ENCODE peak calls at places on chromosomes 11 and 22, in four cellular contexts. L is GM23338, W is HCT116, I is right atrium auricular region. U is an unnamed sample.

GRCh38 chr22:45212306-45212709 is 28.4 kb downstream of the KIAA0930 start:
- DNase-seq in I (peak; percentile 89), W (no peak), L (peak; percentile 63), U (peak; percentile 95)

GRCh38 chr22:44453441-44454112 is 44.5 kb downstream of the RTL6 start:
- DNase-seq in I (peak; percentile 18), L (no peak), W (no peak), U (no peak)

GRCh38 chr22:42316988-42317387 is 46.5 kb upstream of the TCF20 start:
- DNase-seq in L (no peak), I (no peak), W (no peak), U (no peak)

GRCh38 chr11:62980133-62980760 is 4.5 kb downstream of the SLC22A6 start:
- DNase-seq in I (no peak), L (peak; percentile 42), W (no peak), U (no peak)

GRCh38 chr11:44701276-44701675 is 25.5 kb upstream of the TSPAN18 start:
- DNase-seq in I (no peak), W (no peak), L (no peak), U (no peak)

GRCh38 chr11:110249066-110249465 is 47.3 kb downstream of the RDX start:
- DNase-seq in L (no peak), W (no peak), I (no peak), U (peak; percentile 46)

GRCh38 chr22:23071163-23072034 is 1.1 kb downstream of the GNAZ start:
- DNase-seq in L (no peak), W (no peak), I (no peak), U (no peak)

GRCh38 chr11:72179804-72180396 is 12.0 kb upstream of the FOLR1 start:
- DNase-seq in L (no peak), I (no peak), W (no peak), U (peak; percentile 52)

GRCh38 chr22:23984430-23984829 is 4.5 kb downstream of the GSTT2 start:
- DNase-seq in W (peak; percentile 48), L (peak; percentile 21), I (no peak), U (no peak)

GRCh38 chr11:17564687-17565042 is 17.6 kb downstream of the OTOG start:
- DNase-seq in W (no peak), I (no peak), L (peak; percentile 64), U (no peak)

GRCh38 chr11:103978588-103979580 is 57.6 kb upstream of the DDI1 start:
- DNase-seq in W (no peak), L (no peak), I (no peak), U (no peak)

GRCh38 chr11:73121692-73122091 is 20.4 kb downstream of the FCHSD2 start:
- DNase-seq in L (no peak), I (no peak), W (no peak), U (no peak)

GRCh38 chr11:77214557-77214956 is 86.5 kb downstream of the MYO7A start:
- DNase-seq in W (no peak), L (no peak), I (peak; percentile 43), U (no peak)

GRCh38 chr11:102240502-102240901 is 76.8 kb upstream of the BIRC3 start:
- DNase-seq in W (no peak), L (no peak), I (no peak), U (peak; percentile 83)

GRCh38 chr22:24420072-24420976 is 7.1 kb upstream of the ADORA2A start:
- DNase-seq in I (no peak), L (peak; percentile 50), W (no peak), U (no peak)

GRCh38 chr22:28034760-28035401 is 115.8 kb upstream of the PITPNB start:
- DNase-seq in I (peak; percentile 86), L (no peak), W (no peak), U (peak; percentile 62)

GRCh38 chr22:29478326-29479276 is 1.4 kb upstream of the NEFH start:
- DNase-seq in W (no peak), I (no peak), L (peak; percentile 71), U (no peak)

GRCh38 chr11:11027271-11027670 is 169.4 kb upstream of the ZBED5 start:
- DNase-seq in L (no peak), I (no peak), W (no peak), U (peak; percentile 68)

DNA sequence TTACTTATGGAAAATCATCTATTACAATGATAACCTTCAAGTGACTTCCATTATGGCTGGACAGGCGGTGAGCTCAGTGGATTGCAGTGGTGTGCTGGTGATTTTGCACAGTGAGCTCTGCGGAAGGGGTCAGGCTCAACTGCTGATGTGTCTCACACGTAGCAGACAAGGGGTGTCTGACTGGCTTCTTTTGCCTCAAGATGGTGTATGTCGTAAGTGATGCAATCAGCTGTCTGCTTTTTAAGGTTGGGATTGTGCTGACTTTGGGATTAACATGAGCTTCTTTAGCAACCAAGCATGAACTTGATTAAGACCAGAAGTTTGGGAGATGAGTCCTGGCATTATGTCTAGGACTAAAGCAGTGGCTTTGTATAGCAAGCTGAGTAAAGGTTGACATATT is 49.5 kb downstream of the POLD3 start:
- DNase-seq in W (no peak), I (no peak), L (no peak), U (peak; percentile 61)
- H3K36me3 ChIP-seq in W (peaks cover 28% of the 10 kb centered on the region), I (peaks cover 16% of the 10 kb centered on the region), L (peaks cover 3% of the 10 kb centered on the region), U (no peaks in the 10 kb centered on the region)

GRCh38 chr11:74671520-74672196 is 59.6 kb downstream of the CHRDL2 start:
- DNase-seq in L (no peak), W (no peak), I (no peak), U (peak; percentile 59)
- H3K36me3 ChIP-seq in L (no peaks in the 10 kb centered on the region), W (no peaks in the 10 kb centered on the region), I (no peaks in the 10 kb centered on the region), U (no peaks in the 10 kb centered on the region)

GRCh38 chr11:12219732-12220131 is 109.3 kb downstream of the MICAL2 start:
- DNase-seq in L (no peak), W (no peak), I (no peak), U (peak; percentile 71)

GRCh38 chr11:12216542-12217422 is 106.4 kb downstream of the MICAL2 start:
- DNase-seq in I (no peak), L (no peak), W (no peak), U (peak; percentile 64)

GRCh38 chr11:12217879-12218278 is 107.5 kb downstream of the MICAL2 start:
- DNase-seq in I (no peak), L (no peak), W (no peak), U (no peak)

GRCh38 chr11:12220305-12220704 is 109.9 kb downstream of the MICAL2 start:
- DNase-seq in I (peak; percentile 85), L (no peak), W (no peak), U (no peak)

DNA sequence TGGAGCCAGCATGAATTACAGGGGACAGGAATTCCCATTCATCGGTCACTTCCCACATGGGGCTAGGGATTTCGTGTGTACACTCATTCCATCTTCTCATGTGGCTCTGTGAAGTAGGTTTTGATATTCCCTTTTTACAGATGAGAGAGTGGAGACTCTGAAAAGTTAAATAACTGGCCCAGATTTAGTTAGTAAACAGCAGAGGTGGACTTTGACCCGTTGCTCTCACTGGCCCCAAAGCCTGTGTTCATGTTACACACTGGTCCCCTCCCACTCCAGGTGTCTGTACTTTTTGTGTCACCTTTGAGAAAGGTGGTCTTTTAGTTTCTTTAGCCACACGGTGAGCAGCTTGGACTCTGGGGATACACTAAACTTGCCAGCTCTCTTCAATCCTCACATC is 108.5 kb downstream of the MICAL2 start:
- DNase-seq in I (no peak), L (no peak), W (no peak), U (no peak)
- H3K36me3 ChIP-seq in I (peaks cover 25% of the 10 kb centered on the region), L (no peaks in the 10 kb centered on the region), W (no peaks in the 10 kb centered on the region), U (peaks cover 31% of the 10 kb centered on the region)

DNA sequence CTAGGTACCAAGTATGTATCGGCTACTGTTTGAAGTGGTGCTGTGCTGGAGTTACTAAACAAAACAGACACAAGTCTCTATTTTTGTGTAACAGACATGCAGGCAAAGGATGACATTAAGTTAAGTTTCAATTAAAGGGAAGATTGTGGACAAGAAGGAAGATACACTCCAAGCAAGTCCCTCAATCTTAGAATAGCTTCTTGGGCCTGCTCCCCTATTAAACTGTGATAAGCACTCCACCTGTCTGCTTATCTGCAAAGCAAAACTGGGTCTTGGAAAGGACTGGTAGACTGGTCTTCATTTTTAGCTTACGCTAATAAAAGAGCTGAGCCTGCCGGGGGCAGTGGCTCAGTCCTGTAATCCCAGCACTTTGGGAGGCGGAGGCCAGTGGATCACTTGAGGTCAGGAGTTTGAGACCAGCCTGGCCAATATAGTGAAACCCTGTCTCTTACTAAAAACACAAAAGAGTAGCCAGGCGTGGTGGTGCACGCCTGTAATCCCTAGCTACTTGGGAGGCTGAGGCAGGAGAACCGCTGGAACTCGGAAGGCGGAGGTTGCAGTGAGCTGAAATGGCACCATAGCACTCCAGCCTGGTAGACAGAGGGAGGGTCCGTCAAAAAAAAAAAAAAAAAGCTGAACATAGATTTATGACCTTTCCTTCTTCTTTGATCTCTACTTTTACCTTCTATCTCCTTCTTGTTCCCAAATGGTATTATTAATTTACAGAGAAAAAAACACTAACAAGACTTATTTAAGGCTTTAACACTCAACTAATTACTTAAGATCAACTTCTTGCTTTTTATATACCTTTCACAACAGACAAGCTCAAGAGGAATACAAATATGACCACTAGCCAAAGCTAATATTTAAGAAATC is 4.1 kb downstream of the DDX17 start:
- DNase-seq in I (no peak), L (no peak), W (no peak), U (no peak)
- H3K36me3 ChIP-seq in I (peaks cover 48% of the 10 kb centered on the region), L (peaks cover 52% of the 10 kb centered on the region), W (peaks cover 63% of the 10 kb centered on the region), U (peaks cover 22% of the 10 kb centered on the region)

DNA sequence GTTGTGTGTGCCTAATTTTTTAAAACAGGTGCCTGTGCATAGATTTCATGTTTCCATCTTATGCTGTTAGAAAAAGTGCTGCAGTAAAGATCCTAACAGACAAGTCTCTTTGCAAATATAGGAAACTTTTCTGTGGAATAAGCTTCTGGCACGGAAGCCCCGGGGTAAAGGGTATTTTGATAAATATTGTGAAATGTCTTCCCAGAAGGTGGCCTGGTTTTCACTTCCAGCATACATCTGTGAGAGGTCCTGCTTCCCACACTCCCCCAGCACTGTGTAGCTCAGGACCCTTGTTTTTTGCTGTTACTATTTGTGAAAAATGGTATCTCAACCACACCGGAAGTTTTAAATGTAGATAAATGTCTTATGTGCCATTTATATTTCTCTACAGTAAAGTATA is 14.5 kb downstream of the ST3GAL4 start:
- DNase-seq in L (no peak), I (no peak), W (no peak), U (no peak)
- H3K36me3 ChIP-seq in L (no peaks in the 10 kb centered on the region), I (no peaks in the 10 kb centered on the region), W (no peaks in the 10 kb centered on the region), U (no peaks in the 10 kb centered on the region)

GRCh38 chr11:83158474-83158786 is 1.5 kb downstream of the PCF11 start:
- DNase-seq in W (no peak), L (no peak), I (no peak), U (no peak)

GRCh38 chr11:83159901-83160865 is 3.3 kb downstream of the PCF11 start:
- DNase-seq in I (no peak), W (no peak), L (no peak), U (peak; percentile 46)

GRCh38 chr11:83161610-83162199 is 4.8 kb downstream of the PCF11 start:
- DNase-seq in L (no peak), I (no peak), W (no peak), U (no peak)

GRCh38 chr11:83158965-83159900 is 2.3 kb downstream of the PCF11 start:
- DNase-seq in L (no peak), W (no peak), I (no peak), U (no peak)

DNA sequence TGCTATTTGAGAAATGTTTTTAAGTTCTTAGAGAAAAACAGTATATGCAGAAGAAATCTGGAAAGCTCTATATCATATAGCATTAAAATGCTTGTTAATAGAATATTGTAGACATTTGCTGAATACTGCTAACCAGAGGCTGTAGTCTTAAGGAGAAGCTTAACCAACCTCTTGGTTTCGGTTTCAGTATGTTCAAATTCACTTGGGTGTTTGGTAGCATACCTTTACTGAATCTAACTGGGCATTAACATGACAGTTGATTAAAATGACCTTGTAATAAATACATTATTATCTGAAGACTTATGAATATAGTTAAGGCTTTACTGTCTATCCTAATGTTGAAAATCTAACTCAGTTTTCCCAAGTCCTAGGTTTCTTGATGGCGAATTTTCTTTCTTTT is 5.4 kb downstream of the PCF11 start:
- DNase-seq in W (no peak), L (no peak), I (no peak), U (no peak)
- H3K36me3 ChIP-seq in W (peaks cover 38% of the 10 kb centered on the region), L (peaks cover 29% of the 10 kb centered on the region), I (peaks cover 43% of the 10 kb centered on the region), U (peaks cover 14% of the 10 kb centered on the region)

GRCh38 chr11:115585361-115586024 is 81.3 kb upstream of the CADM1 start:
- DNase-seq in I (no peak), W (no peak), L (no peak), U (no peak)
- H3K36me3 ChIP-seq in I (no peaks in the 10 kb centered on the region), W (no peaks in the 10 kb centered on the region), L (peaks cover 7% of the 10 kb centered on the region), U (no peaks in the 10 kb centered on the region)